ENCODE peak calls at places on chromosomes 4 and X, in six cellular contexts. O is fibroblast of the aortic adventitia, T is heart right ventricle, J is ascending aorta, Y is psoas muscle, H is astrocyte of the cerebellum. F is an unnamed sample.

GRCh38 chr4:38365261-38365660 is 298.7 kb upstream of the KLF3 start:
- DNase-seq in O (no peak), T (no peak), J (no peak), Y (no peak), H (no peak), F (no peak)

GRCh38 chrX:27309406-27309805 is 153.7 kb downstream of the PPP4R3C start:
- DNase-seq in O (no peak), T (no peak), J (no peak), Y (no peak), H (no peak), F (no peak)

GRCh38 chr4:110793890-110794588 is 171.2 kb upstream of the PITX2 start:
- DNase-seq in O (no peak), T (no peak), J (no peak), Y (no peak), H (no peak), F (no peak)

GRCh38 chr4:41747230-41748055 is 1.1 kb downstream of the PHOX2B start:
- DNase-seq in O (no peak), T (no peak), J (no peak), Y (no peak), H (no peak), F (no peak)

GRCh38 chr4:165439981-165440380 is 61.2 kb downstream of the CPE start:
- DNase-seq in O (no peak), T (no peak), J (no peak), Y (no peak), H (peak), F (no peak)

GRCh38 chr4:131054489-131055019 is 1958.6 kb downstream of the C4orf33 start:
- DNase-seq in O (no peak), T (no peak), J (no peak), Y (no peak), H (no peak), F (no peak)

GRCh38 chr4:75561789-75562188 is 5.9 kb downstream of the ODAPH start:
- DNase-seq in O (no peak), T (no peak), J (no peak), Y (no peak), H (no peak), F (no peak)

GRCh38 chr4:99563310-99564186 is at the start of gene TRMT10A:
- DNase-seq in O (peak), T (peak), J (peak), Y (peak), H (peak), F (peak)

GRCh38 chrX:23770142-23770541 is 12.8 kb upstream of the SAT1 start:
- DNase-seq in O (no peak), T (no peak), J (no peak), Y (no peak), H (no peak), F (no peak)

GRCh38 chr4:184649971-184650855 is 675 bp downstream of the PRIMPOL start:
- DNase-seq in O (peak), T (no peak), J (no peak), Y (no peak), H (no peak), F (no peak)

GRCh38 chr4:61783050-61783449 is 582.9 kb downstream of the ADGRL3 start:
- DNase-seq in O (no peak), T (no peak), J (no peak), Y (no peak), H (no peak), F (no peak)

GRCh38 chr4:74474345-74475099 is 29.6 kb downstream of the AREG start:
- DNase-seq in O (peak), T (no peak), J (no peak), Y (no peak), H (no peak), F (no peak)

GRCh38 chr4:80922951-80923350 is 107.6 kb upstream of the BMP3 start:
- DNase-seq in O (no peak), T (no peak), J (no peak), Y (no peak), H (no peak), F (no peak)

GRCh38 chrX:9635368-9635767 is 130.3 kb downstream of the GPR143 start:
- DNase-seq in O (no peak), T (peak), J (no peak), Y (no peak), H (no peak), F (peak)

GRCh38 chrX:17291998-17292658 is 82.9 kb upstream of the NHS start:
- DNase-seq in O (peak), T (no peak), J (no peak), Y (no peak), H (no peak), F (no peak)

GRCh38 chrX:47499291-47499690 is 16.3 kb upstream of the ZNF41 start:
- DNase-seq in O (no peak), T (no peak), J (no peak), Y (no peak), H (no peak), F (no peak)

GRCh38 chrX:48466696-48467095 is 3.4 kb downstream of the SLC38A5 start:
- DNase-seq in O (no peak), T (no peak), J (no peak), Y (no peak), H (no peak), F (no peak)

GRCh38 chr4:52824603-52825310 is 37.4 kb upstream of the RASL11B start:
- DNase-seq in O (peak), T (peak), J (no peak), Y (no peak), H (peak), F (no peak)

GRCh38 chrX:133495464-133496391 is 80.4 kb upstream of the GPC4 start:
- DNase-seq in O (peak), T (peak), J (no peak), Y (peak), H (peak), F (no peak)

GRCh38 chr4:56149601-56150000 is 200.9 kb downstream of the CEP135 start:
- DNase-seq in O (peak), T (no peak), J (no peak), Y (no peak), H (no peak), F (no peak)

GRCh38 chr4:26360273-26360672 is 39.5 kb downstream of the RBPJ start:
- DNase-seq in O (no peak), T (no peak), J (no peak), Y (no peak), H (no peak), F (no peak)

GRCh38 chr4:88731359-88731758 is 33.7 kb upstream of the NAP1L5 start:
- DNase-seq in O (no peak), T (no peak), J (no peak), Y (no peak), H (no peak), F (no peak)

GRCh38 chrX:69429339-69430014 is 74.6 kb upstream of the NALF2 start:
- DNase-seq in O (no peak), T (peak), J (no peak), Y (no peak), H (no peak), F (no peak)

GRCh38 chr4:108693819-108694218 is 43.4 kb downstream of the OSTC start:
- DNase-seq in O (peak), T (no peak), J (no peak), Y (no peak), H (no peak), F (no peak)

GRCh38 chr4:104494822-104495559 is at the start of gene CXXC4:
- DNase-seq in O (peak), T (peak), J (no peak), Y (peak), H (peak), F (peak)

GRCh38 chr4:24244663-24245519 is 339.5 kb downstream of the DHX15 start:
- DNase-seq in O (peak), T (peak), J (no peak), Y (peak), H (no peak), F (no peak)

GRCh38 chrX:49160908-49161307 is 1.6 kb upstream of the MAGIX start:
- DNase-seq in O (no peak), T (no peak), J (no peak), Y (no peak), H (no peak), F (no peak)

GRCh38 chrX:10047631-10048030 is 80.5 kb downstream of the CLDN34 start:
- DNase-seq in O (no peak), T (no peak), J (no peak), Y (no peak), H (no peak), F (no peak)

GRCh38 chr4:6421397-6421796 is 51.0 kb downstream of the PPP2R2C start:
- DNase-seq in O (no peak), T (no peak), J (no peak), Y (no peak), H (no peak), F (no peak)

GRCh38 chr4:19756661-19757060 is 495.0 kb upstream of the SLIT2 start:
- DNase-seq in O (no peak), T (no peak), J (no peak), Y (no peak), H (no peak), F (no peak)

GRCh38 chrX:153794897-153795816 is 689 bp downstream of the SSR4 start:
- DNase-seq in O (peak), T (no peak), J (no peak), Y (no peak), H (no peak), F (no peak)

GRCh38 chr4:5973033-5973432 is 45.2 kb downstream of the C4orf50 start:
- DNase-seq in O (no peak), T (no peak), J (no peak), Y (no peak), H (no peak), F (no peak)

GRCh38 chrX:39990388-39990787 is 107.4 kb downstream of the BCOR start:
- DNase-seq in O (no peak), T (no peak), J (no peak), Y (no peak), H (no peak), F (no peak)

GRCh38 chrX:22397566-22397965 is 124.9 kb downstream of the CBLL2 start:
- DNase-seq in O (no peak), T (no peak), J (no peak), Y (no peak), H (no peak), F (no peak)

GRCh38 chr4:159395693-159396092 is 292.8 kb downstream of the RAPGEF2 start:
- DNase-seq in O (no peak), T (no peak), J (no peak), Y (no peak), H (no peak), F (no peak)

GRCh38 chr4:189979196-189980047 is 38.8 kb downstream of the FRG1 start:
- DNase-seq in O (no peak), T (no peak), J (no peak), Y (no peak), H (no peak), F (no peak)

GRCh38 chr4:189973646-189974045 is 33.0 kb downstream of the FRG1 start:
- DNase-seq in O (no peak), T (no peak), J (no peak), Y (no peak), H (no peak), F (no peak)

GRCh38 chr4:189974056-189974455 is 33.4 kb downstream of the FRG1 start:
- DNase-seq in O (peak), T (no peak), J (no peak), Y (no peak), H (no peak), F (no peak)
- TF ChIP-seq CTCF in O (no peak), T (no peak), J (no peak), Y (no peak), H (no peak), F (no peak)

GRCh38 chr4:145934434-145935047 is 4.1 kb downstream of the ZNF827 start:
- DNase-seq in O (no peak), T (no peak), J (no peak), Y (no peak), H (no peak), F (no peak)
- TF ChIP-seq CTCF in O (no peak), T (no peak), J (no peak), Y (no peak), H (no peak), F (no peak)

GRCh38 chr4:183098723-183099536 is at the start of gene WWC2:
- DNase-seq in O (peak), T (peak), J (peak), Y (peak), H (peak), F (peak)
- TF ChIP-seq CTCF in O (no peak), T (peak), J (no peak), Y (no peak), H (no peak), F (no peak)

GRCh38 chrX:42546800-42547199 is 231.2 kb downstream of the PPP1R2C start:
- DNase-seq in O (no peak), T (no peak), J (no peak), Y (no peak), H (no peak), F (no peak)
- TF ChIP-seq CTCF in O (no peak), T (no peak), J (no peak), Y (no peak), H (no peak), F (no peak)

GRCh38 chr4:164109517-164109916 is 615.0 kb downstream of the TMA16 start:
- DNase-seq in O (no peak), T (no peak), J (no peak), Y (no peak), H (no peak), F (no peak)

DNA sequence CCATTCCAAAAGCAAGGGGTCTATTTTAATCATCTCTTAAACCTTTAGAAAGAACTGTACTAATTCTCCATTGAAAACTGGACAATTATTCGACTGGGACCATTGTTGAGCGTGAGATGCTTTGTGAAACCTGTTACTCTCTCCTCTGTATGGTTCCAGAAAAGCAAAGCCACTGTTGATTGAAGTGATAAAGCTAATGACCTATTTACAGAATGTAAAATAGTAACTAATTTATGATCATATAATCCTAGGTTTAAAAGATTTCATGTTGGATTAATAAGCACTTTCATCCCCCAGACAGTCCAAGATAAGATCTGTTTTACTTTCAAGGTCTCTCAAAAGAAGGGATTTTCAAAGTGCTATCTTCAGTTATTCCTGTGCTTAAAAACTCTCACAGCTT is 614.5 kb downstream of the TMA16 start:
- DNase-seq in O (no peak), T (no peak), J (no peak), Y (no peak), H (no peak), F (no peak)
- TF ChIP-seq CTCF in O (no peak), T (no peak), J (no peak), Y (no peak), H (no peak), F (no peak)

DNA sequence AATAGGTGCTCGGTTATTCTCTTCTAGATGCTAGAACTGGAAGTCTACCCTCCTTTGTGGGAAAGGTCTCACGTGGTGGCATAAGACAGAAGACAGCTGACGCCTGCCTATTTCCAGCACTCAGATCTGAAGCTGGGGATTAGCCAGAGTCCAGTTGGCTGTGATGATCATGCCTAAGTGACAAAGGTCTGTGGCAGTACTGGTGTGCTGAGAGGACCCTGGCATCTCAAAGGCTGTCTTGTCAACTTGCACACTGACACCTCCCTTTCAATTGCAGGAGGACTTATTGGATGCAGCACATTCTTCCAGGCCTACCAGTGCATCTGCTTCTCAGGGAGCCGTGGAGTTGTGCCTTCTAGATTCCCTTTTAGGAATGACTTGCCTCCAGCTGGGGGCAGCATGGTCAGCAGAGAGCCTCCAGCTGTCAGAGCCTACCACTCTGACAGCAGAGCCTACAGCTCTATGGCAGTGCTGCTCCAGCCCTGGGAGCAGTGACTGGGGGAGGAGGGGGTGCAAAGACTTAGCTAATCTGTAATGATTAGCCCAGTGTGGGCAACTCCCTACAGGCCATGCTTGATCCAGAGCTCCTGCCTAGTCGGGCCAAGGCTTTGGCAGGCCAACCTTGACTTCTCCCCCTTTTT is 13.6 kb upstream of the FGFBP2 start:
- DNase-seq in O (no peak), T (no peak), J (no peak), Y (no peak), H (no peak), F (no peak)
- TF ChIP-seq CTCF in O (no peak), T (peak), J (no peak), Y (no peak), H (no peak), F (no peak)

GRCh38 chrX:135741192-135741715 is 26.7 kb downstream of the CT45A3 start:
- DNase-seq in O (no peak), T (no peak), J (no peak), Y (no peak), H (no peak), F (no peak)

GRCh38 chrX:135740683-135741149 is 27.3 kb downstream of the CT45A3 start:
- DNase-seq in O (no peak), T (no peak), J (no peak), Y (no peak), H (no peak), F (peak)

GRCh38 chrX:135737361-135738071 is 24.1 kb downstream of the CT45A1 start:
- DNase-seq in O (peak), T (no peak), J (no peak), Y (no peak), H (no peak), F (no peak)
- TF ChIP-seq CTCF in O (no peak), T (no peak), J (no peak), Y (no peak), H (no peak), F (no peak)